ENCODE peak calls at places on chromosomes 2 and 18, in seven cellular contexts. One of them, this sample, is unnamed.

GRCh38 chr18:31658670-31659573 is 25.5 kb downstream of the B4GALT6 start:
- DNase-seq in endothelial cell of umbilical vein: no peak
- DNase-seq in colonic mucosa: no peak
- DNase-seq in ovary: no peak
- DNase-seq in HepG2: no peak
- DNase-seq in chondrocyte: no peak
- DNase-seq in activated CD8-positive, alpha-beta T cell treated with anti-CD3 and anti-CD28 coated beads for 36 hours: no peak
- DNase-seq in this sample: no peak

GRCh38 chr2:216799873-216800421 is 59.9 kb downstream of the TNP1 start:
- DNase-seq in endothelial cell of umbilical vein: no peak
- DNase-seq in colonic mucosa: peak
- DNase-seq in HepG2: no peak
- DNase-seq in ovary: no peak
- DNase-seq in activated CD8-positive, alpha-beta T cell treated with anti-CD3 and anti-CD28 coated beads for 36 hours: no peak
- DNase-seq in chondrocyte: no peak
- DNase-seq in this sample: no peak

GRCh38 chr2:60735496-60736250 is 20.4 kb upstream of the PAPOLG start:
- DNase-seq in HepG2: no peak
- DNase-seq in colonic mucosa: no peak
- DNase-seq in chondrocyte: no peak
- DNase-seq in ovary: no peak
- DNase-seq in endothelial cell of umbilical vein: no peak
- DNase-seq in activated CD8-positive, alpha-beta T cell treated with anti-CD3 and anti-CD28 coated beads for 36 hours: peak
- DNase-seq in this sample: peak

GRCh38 chr2:162317910-162318279 is 589 bp downstream of the IFIH1 start:
- DNase-seq in HepG2: no peak
- DNase-seq in ovary: peak
- DNase-seq in chondrocyte: no peak
- DNase-seq in colonic mucosa: peak
- DNase-seq in endothelial cell of umbilical vein: peak
- DNase-seq in activated CD8-positive, alpha-beta T cell treated with anti-CD3 and anti-CD28 coated beads for 36 hours: peak
- DNase-seq in this sample: peak

GRCh38 chr2:24231461-24231881 is 56.6 kb downstream of the FAM228A start:
- DNase-seq in activated CD8-positive, alpha-beta T cell treated with anti-CD3 and anti-CD28 coated beads for 36 hours: no peak
- DNase-seq in endothelial cell of umbilical vein: no peak
- DNase-seq in ovary: no peak
- DNase-seq in colonic mucosa: no peak
- DNase-seq in HepG2: no peak
- DNase-seq in chondrocyte: no peak
- DNase-seq in this sample: no peak

GRCh38 chr18:8374652-8375051 is 234.6 kb upstream of the RAB12 start:
- DNase-seq in chondrocyte: no peak
- DNase-seq in activated CD8-positive, alpha-beta T cell treated with anti-CD3 and anti-CD28 coated beads for 36 hours: no peak
- DNase-seq in colonic mucosa: no peak
- DNase-seq in endothelial cell of umbilical vein: no peak
- DNase-seq in HepG2: no peak
- DNase-seq in ovary: no peak
- DNase-seq in this sample: no peak

GRCh38 chr2:203796278-203796677 is 71.3 kb upstream of the CTLA4 start:
- DNase-seq in activated CD8-positive, alpha-beta T cell treated with anti-CD3 and anti-CD28 coated beads for 36 hours: no peak
- DNase-seq in colonic mucosa: no peak
- DNase-seq in endothelial cell of umbilical vein: no peak
- DNase-seq in chondrocyte: no peak
- DNase-seq in HepG2: no peak
- DNase-seq in ovary: no peak
- DNase-seq in this sample: no peak

GRCh38 chr18:78087338-78087737 is 837.7 kb downstream of the GALR1 start:
- DNase-seq in endothelial cell of umbilical vein: no peak
- DNase-seq in activated CD8-positive, alpha-beta T cell treated with anti-CD3 and anti-CD28 coated beads for 36 hours: no peak
- DNase-seq in HepG2: peak
- DNase-seq in colonic mucosa: no peak
- DNase-seq in ovary: no peak
- DNase-seq in chondrocyte: no peak
- DNase-seq in this sample: no peak

GRCh38 chr18:41639218-41639617 is 315.8 kb upstream of the PIK3C3 start:
- DNase-seq in colonic mucosa: no peak
- DNase-seq in ovary: no peak
- DNase-seq in HepG2: no peak
- DNase-seq in activated CD8-positive, alpha-beta T cell treated with anti-CD3 and anti-CD28 coated beads for 36 hours: no peak
- DNase-seq in endothelial cell of umbilical vein: no peak
- DNase-seq in chondrocyte: no peak
- DNase-seq in this sample: no peak

GRCh38 chr18:45282101-45282812 is 333.0 kb upstream of the SLC14A2 start:
- DNase-seq in colonic mucosa: no peak
- DNase-seq in HepG2: no peak
- DNase-seq in chondrocyte: no peak
- DNase-seq in activated CD8-positive, alpha-beta T cell treated with anti-CD3 and anti-CD28 coated beads for 36 hours: no peak
- DNase-seq in ovary: no peak
- DNase-seq in endothelial cell of umbilical vein: no peak
- DNase-seq in this sample: peak

GRCh38 chr2:53317863-53318262 is 449.7 kb upstream of the CHAC2 start:
- DNase-seq in activated CD8-positive, alpha-beta T cell treated with anti-CD3 and anti-CD28 coated beads for 36 hours: no peak
- DNase-seq in colonic mucosa: no peak
- DNase-seq in HepG2: no peak
- DNase-seq in ovary: no peak
- DNase-seq in endothelial cell of umbilical vein: no peak
- DNase-seq in chondrocyte: no peak
- DNase-seq in this sample: no peak

GRCh38 chr2:128984066-128984465 is 665.4 kb upstream of the HS6ST1 start:
- DNase-seq in endothelial cell of umbilical vein: no peak
- DNase-seq in colonic mucosa: no peak
- DNase-seq in chondrocyte: no peak
- DNase-seq in ovary: no peak
- DNase-seq in activated CD8-positive, alpha-beta T cell treated with anti-CD3 and anti-CD28 coated beads for 36 hours: no peak
- DNase-seq in HepG2: no peak
- DNase-seq in this sample: no peak

GRCh38 chr2:20457661-20458630 is 11.1 kb downstream of the RHOB start:
- DNase-seq in chondrocyte: no peak
- DNase-seq in endothelial cell of umbilical vein: no peak
- DNase-seq in ovary: no peak
- DNase-seq in HepG2: no peak
- DNase-seq in colonic mucosa: no peak
- DNase-seq in activated CD8-positive, alpha-beta T cell treated with anti-CD3 and anti-CD28 coated beads for 36 hours: no peak
- DNase-seq in this sample: no peak

GRCh38 chr2:196226058-196226747 is 54.8 kb upstream of the STK17B start:
- DNase-seq in ovary: no peak
- DNase-seq in endothelial cell of umbilical vein: no peak
- DNase-seq in activated CD8-positive, alpha-beta T cell treated with anti-CD3 and anti-CD28 coated beads for 36 hours: no peak
- DNase-seq in colonic mucosa: no peak
- DNase-seq in chondrocyte: no peak
- DNase-seq in HepG2: no peak
- DNase-seq in this sample: no peak

GRCh38 chr2:1649103-1649870 is 95.0 kb downstream of the PXDN start:
- DNase-seq in endothelial cell of umbilical vein: no peak
- DNase-seq in chondrocyte: no peak
- DNase-seq in activated CD8-positive, alpha-beta T cell treated with anti-CD3 and anti-CD28 coated beads for 36 hours: no peak
- DNase-seq in colonic mucosa: no peak
- DNase-seq in HepG2: no peak
- DNase-seq in ovary: no peak
- DNase-seq in this sample: no peak

GRCh38 chr2:30914456-30914855 is 107.2 kb upstream of the CAPN13 start:
- DNase-seq in chondrocyte: no peak
- DNase-seq in colonic mucosa: no peak
- DNase-seq in activated CD8-positive, alpha-beta T cell treated with anti-CD3 and anti-CD28 coated beads for 36 hours: no peak
- DNase-seq in endothelial cell of umbilical vein: no peak
- DNase-seq in ovary: no peak
- DNase-seq in HepG2: no peak
- DNase-seq in this sample: peak

GRCh38 chr2:24049485-24050021 is at the start of gene FKBP1B:
- DNase-seq in HepG2: peak
- DNase-seq in endothelial cell of umbilical vein: peak
- DNase-seq in chondrocyte: no peak
- DNase-seq in ovary: peak
- DNase-seq in activated CD8-positive, alpha-beta T cell treated with anti-CD3 and anti-CD28 coated beads for 36 hours: peak
- DNase-seq in colonic mucosa: peak
- DNase-seq in this sample: peak

GRCh38 chr2:164479460-164479859 is 141.8 kb downstream of the GRB14 start:
- DNase-seq in endothelial cell of umbilical vein: peak
- DNase-seq in chondrocyte: no peak
- DNase-seq in activated CD8-positive, alpha-beta T cell treated with anti-CD3 and anti-CD28 coated beads for 36 hours: peak
- DNase-seq in HepG2: peak
- DNase-seq in colonic mucosa: no peak
- DNase-seq in ovary: peak
- DNase-seq in this sample: peak

GRCh38 chr2:105744091-105744908 is 412 bp upstream of the NCK2 start:
- DNase-seq in endothelial cell of umbilical vein: peak
- DNase-seq in HepG2: peak
- DNase-seq in ovary: peak
- DNase-seq in activated CD8-positive, alpha-beta T cell treated with anti-CD3 and anti-CD28 coated beads for 36 hours: peak
- DNase-seq in chondrocyte: no peak
- DNase-seq in colonic mucosa: peak
- DNase-seq in this sample: peak

GRCh38 chr2:180077295-180077906 is 70.3 kb upstream of the CWC22 start:
- DNase-seq in HepG2: peak
- DNase-seq in activated CD8-positive, alpha-beta T cell treated with anti-CD3 and anti-CD28 coated beads for 36 hours: no peak
- DNase-seq in chondrocyte: no peak
- DNase-seq in colonic mucosa: no peak
- DNase-seq in ovary: no peak
- DNase-seq in endothelial cell of umbilical vein: peak
- DNase-seq in this sample: peak

GRCh38 chr18:48832961-48833700 is 117.6 kb downstream of the SMAD7 start:
- DNase-seq in ovary: no peak
- DNase-seq in colonic mucosa: peak
- DNase-seq in endothelial cell of umbilical vein: no peak
- DNase-seq in HepG2: no peak
- DNase-seq in chondrocyte: peak
- DNase-seq in activated CD8-positive, alpha-beta T cell treated with anti-CD3 and anti-CD28 coated beads for 36 hours: peak
- DNase-seq in this sample: peak

DNA sequence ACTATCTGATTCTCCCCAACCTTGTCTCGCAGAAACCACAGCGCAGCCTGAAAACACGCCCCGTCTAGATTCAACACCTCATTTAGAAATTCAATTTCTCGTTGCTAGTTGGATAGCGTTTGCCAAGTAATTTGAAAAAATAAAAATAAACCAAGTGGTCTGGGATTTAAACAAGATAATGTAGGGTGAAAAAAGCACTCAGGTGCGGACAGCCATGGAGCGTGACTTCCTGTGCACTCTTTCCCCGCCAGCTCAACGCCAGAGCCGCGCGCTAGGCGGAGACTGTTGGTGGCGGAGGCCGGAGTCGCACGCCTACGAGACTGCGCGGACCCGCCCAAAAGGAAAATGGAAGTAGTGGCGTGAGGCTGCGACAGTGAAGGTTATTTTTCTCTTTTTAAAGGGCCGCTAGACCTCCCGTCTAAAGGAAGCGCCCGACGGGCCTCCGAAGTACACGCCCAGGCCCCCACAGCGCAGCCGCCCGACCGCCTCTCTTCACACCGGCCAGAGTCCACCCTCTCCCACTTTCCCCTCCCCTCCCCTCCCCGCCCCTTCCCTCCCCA is 584 bp upstream of the CCNT2 start:
- DNase-seq in ovary: no peak
- DNase-seq in colonic mucosa: no peak
- DNase-seq in activated CD8-positive, alpha-beta T cell treated with anti-CD3 and anti-CD28 coated beads for 36 hours: peak
- DNase-seq in HepG2: no peak
- DNase-seq in endothelial cell of umbilical vein: peak
- DNase-seq in chondrocyte: no peak
- DNase-seq in this sample: no peak
- TF ChIP-seq CTCF in ovary: peak
- TF ChIP-seq CTCF in colonic mucosa: no peak
- TF ChIP-seq CTCF in activated CD8-positive, alpha-beta T cell treated with anti-CD3 and anti-CD28 coated beads for 36 hours: peak
- TF ChIP-seq CTCF in HepG2: peak
- TF ChIP-seq CTCF in endothelial cell of umbilical vein: no peak
- TF ChIP-seq CTCF in chondrocyte: peak
- TF ChIP-seq CTCF in this sample: peak

DNA sequence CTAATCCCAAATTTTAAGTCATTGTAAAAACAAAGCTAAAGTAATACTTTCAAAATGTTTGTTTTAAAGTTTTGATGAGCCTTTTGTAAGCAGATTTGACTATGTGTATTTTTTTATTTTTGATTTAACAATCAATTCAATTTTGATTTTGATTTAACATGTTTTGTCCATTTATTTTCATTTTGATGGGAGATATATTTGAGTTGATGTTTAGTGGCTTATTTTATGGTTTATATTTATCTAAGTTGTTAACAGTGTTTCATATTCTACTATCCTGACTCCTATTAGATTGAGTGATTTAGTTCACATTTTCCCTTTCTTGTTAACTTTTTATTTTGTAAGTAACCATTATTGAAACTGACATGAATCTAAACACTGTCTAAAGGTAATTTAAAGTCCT is 44.7 kb downstream of the TMEM18 start:
- DNase-seq in activated CD8-positive, alpha-beta T cell treated with anti-CD3 and anti-CD28 coated beads for 36 hours: no peak
- DNase-seq in chondrocyte: no peak
- DNase-seq in endothelial cell of umbilical vein: no peak
- DNase-seq in HepG2: no peak
- DNase-seq in colonic mucosa: no peak
- DNase-seq in ovary: no peak
- DNase-seq in this sample: no peak
- TF ChIP-seq CTCF in activated CD8-positive, alpha-beta T cell treated with anti-CD3 and anti-CD28 coated beads for 36 hours: no peak
- TF ChIP-seq CTCF in chondrocyte: no peak
- TF ChIP-seq CTCF in endothelial cell of umbilical vein: no peak
- TF ChIP-seq CTCF in HepG2: no peak
- TF ChIP-seq CTCF in colonic mucosa: no peak
- TF ChIP-seq CTCF in ovary: no peak
- TF ChIP-seq CTCF in this sample: no peak

GRCh38 chr2:167406558-167406957 is 518.3 kb downstream of the XIRP2 start:
- DNase-seq in colonic mucosa: no peak
- DNase-seq in endothelial cell of umbilical vein: no peak
- DNase-seq in ovary: no peak
- DNase-seq in HepG2: no peak
- DNase-seq in chondrocyte: no peak
- DNase-seq in activated CD8-positive, alpha-beta T cell treated with anti-CD3 and anti-CD28 coated beads for 36 hours: no peak
- DNase-seq in this sample: no peak

GRCh38 chr2:167415068-167415467 is 526.8 kb downstream of the XIRP2 start:
- DNase-seq in ovary: no peak
- DNase-seq in HepG2: no peak
- DNase-seq in endothelial cell of umbilical vein: no peak
- DNase-seq in colonic mucosa: no peak
- DNase-seq in activated CD8-positive, alpha-beta T cell treated with anti-CD3 and anti-CD28 coated beads for 36 hours: no peak
- DNase-seq in chondrocyte: no peak
- DNase-seq in this sample: no peak

DNA sequence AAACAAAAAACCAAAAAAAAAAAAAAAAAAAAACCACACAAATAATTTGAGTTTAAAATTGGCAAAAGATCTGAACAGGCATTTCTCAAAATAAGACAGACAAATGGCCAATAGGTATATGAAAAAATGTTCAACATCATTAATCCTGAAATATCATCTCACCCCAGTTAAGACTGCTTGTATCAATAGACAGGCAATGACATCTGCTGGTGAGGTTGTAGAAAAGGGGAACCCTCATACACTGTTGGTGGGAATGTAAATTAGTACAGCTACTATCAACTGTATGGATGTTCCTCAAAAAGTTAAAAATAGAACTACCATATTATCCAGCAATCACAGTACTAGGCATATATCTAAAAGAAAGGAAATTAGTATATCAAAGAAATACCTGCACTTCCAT is 523.1 kb downstream of the XIRP2 start:
- DNase-seq in ovary: no peak
- DNase-seq in activated CD8-positive, alpha-beta T cell treated with anti-CD3 and anti-CD28 coated beads for 36 hours: no peak
- DNase-seq in chondrocyte: no peak
- DNase-seq in HepG2: no peak
- DNase-seq in endothelial cell of umbilical vein: no peak
- DNase-seq in colonic mucosa: no peak
- DNase-seq in this sample: no peak
- TF ChIP-seq CTCF in ovary: no peak
- TF ChIP-seq CTCF in activated CD8-positive, alpha-beta T cell treated with anti-CD3 and anti-CD28 coated beads for 36 hours: no peak
- TF ChIP-seq CTCF in chondrocyte: peak
- TF ChIP-seq CTCF in HepG2: peak
- TF ChIP-seq CTCF in endothelial cell of umbilical vein: no peak
- TF ChIP-seq CTCF in colonic mucosa: no peak
- TF ChIP-seq CTCF in this sample: no peak

GRCh38 chr2:142734770-142735169 is 142.7 kb upstream of the KYNU start:
- DNase-seq in endothelial cell of umbilical vein: no peak
- DNase-seq in chondrocyte: no peak
- DNase-seq in activated CD8-positive, alpha-beta T cell treated with anti-CD3 and anti-CD28 coated beads for 36 hours: no peak
- DNase-seq in ovary: no peak
- DNase-seq in HepG2: no peak
- DNase-seq in colonic mucosa: no peak
- DNase-seq in this sample: no peak

GRCh38 chr2:142734231-142734630 is 143.2 kb upstream of the KYNU start:
- DNase-seq in chondrocyte: no peak
- DNase-seq in colonic mucosa: no peak
- DNase-seq in HepG2: no peak
- DNase-seq in ovary: no peak
- DNase-seq in activated CD8-positive, alpha-beta T cell treated with anti-CD3 and anti-CD28 coated beads for 36 hours: no peak
- DNase-seq in endothelial cell of umbilical vein: no peak
- DNase-seq in this sample: no peak
- TF ChIP-seq CTCF in chondrocyte: peak
- TF ChIP-seq CTCF in colonic mucosa: no peak
- TF ChIP-seq CTCF in HepG2: no peak
- TF ChIP-seq CTCF in ovary: no peak
- TF ChIP-seq CTCF in activated CD8-positive, alpha-beta T cell treated with anti-CD3 and anti-CD28 coated beads for 36 hours: no peak
- TF ChIP-seq CTCF in endothelial cell of umbilical vein: no peak
- TF ChIP-seq CTCF in this sample: no peak